ENCODE peak calls at places on chromosomes 5 and 9, in ten cellular contexts. G is CD8-positive, alpha-beta T cell; N is activated T-helper 1 cell treated with anti-CD3 and anti-CD28 coated beads, Interleukin-2, amount 50 U/mL, for 16 hours; R is erythroblast; C is amniotic stem cell; A is frontal cortex; T is T-helper 2 cell; U is fibroblast of the aortic adventitia; V is NCI-H1694; L is Calu3. K is an unnamed sample.

GRCh38 chr5:122478741-122479459 is 166.9 kb downstream of the SNCAIP start:
- DNase-seq in G (no peak), N (no peak), R (no peak), C (no peak), A (no peak), T (no peak), U (no peak), V (no peak), L (peak), K (no peak)

GRCh38 chr9:37200572-37201005 is 80.2 kb downstream of the ZCCHC7 start:
- DNase-seq in G (no peak), N (no peak), R (peak), C (no peak), A (no peak), T (no peak), U (peak), V (no peak), L (no peak), K (no peak)

GRCh38 chr5:176559683-176560082 is 10.5 kb downstream of the CDHR2 start:
- DNase-seq in G (no peak), N (no peak), R (no peak), C (no peak), A (no peak), T (no peak), U (no peak), V (no peak), L (no peak), K (no peak)

GRCh38 chr5:158466196-158466595 is 607.3 kb upstream of the CLINT1 start:
- DNase-seq in G (no peak), N (no peak), R (no peak), C (no peak), A (no peak), T (no peak), U (no peak), V (no peak), L (no peak), K (no peak)

GRCh38 chr5:17061973-17062470 is 125.9 kb upstream of the MYO10 start:
- DNase-seq in G (no peak), N (no peak), R (no peak), C (no peak), A (no peak), T (no peak), U (no peak), V (no peak), L (no peak), K (no peak)

GRCh38 chr5:157471709-157472108 is 11.7 kb downstream of the NIPAL4 start:
- DNase-seq in G (no peak), N (no peak), R (peak), C (no peak), A (no peak), T (no peak), U (peak), V (no peak), L (peak), K (no peak)

GRCh38 chr9:580652-581342 is 260.7 kb upstream of the DMRT1 start:
- DNase-seq in G (no peak), N (no peak), R (no peak), C (no peak), A (no peak), T (no peak), U (no peak), V (no peak), L (no peak), K (no peak)

GRCh38 chr5:178319541-178320041 is 87.0 kb upstream of the PHYKPL start:
- DNase-seq in G (no peak), N (no peak), R (no peak), C (no peak), A (no peak), T (no peak), U (no peak), V (no peak), L (no peak), K (no peak)

GRCh38 chr9:13437898-13438297 is 158.4 kb upstream of the MPDZ start:
- DNase-seq in G (no peak), N (no peak), R (no peak), C (no peak), A (no peak), T (no peak), U (no peak), V (no peak), L (no peak), K (no peak)

GRCh38 chr5:180021900-180022299 is 49.7 kb downstream of the RNF130 start:
- DNase-seq in G (no peak), N (no peak), R (no peak), C (no peak), A (no peak), T (no peak), U (no peak), V (no peak), L (no peak), K (no peak)

GRCh38 chr5:141867651-141868050 is 10.6 kb downstream of the PCDH1 start:
- DNase-seq in G (no peak), N (no peak), R (no peak), C (no peak), A (no peak), T (no peak), U (no peak), V (no peak), L (no peak), K (no peak)

GRCh38 chr9:9950813-9951212 is 662.0 kb downstream of the PTPRD start:
- DNase-seq in G (no peak), N (no peak), R (no peak), C (no peak), A (no peak), T (no peak), U (peak), V (no peak), L (no peak), K (no peak)

GRCh38 chr9:117643288-117643654 is 60.9 kb upstream of the TLR4 start:
- DNase-seq in G (no peak), N (no peak), R (no peak), C (no peak), A (no peak), T (no peak), U (no peak), V (no peak), L (no peak), K (no peak)

GRCh38 chr5:171595801-171596231 is 176.4 kb downstream of the FGF18 start:
- DNase-seq in G (no peak), N (no peak), R (no peak), C (no peak), A (no peak), T (no peak), U (peak), V (no peak), L (no peak), K (no peak)

GRCh38 chr5:177600458-177601018 is 606 bp downstream of the B4GALT7 start:
- DNase-seq in G (no peak), N (no peak), R (no peak), C (no peak), A (no peak), T (no peak), U (peak), V (no peak), L (no peak), K (no peak)

GRCh38 chr9:30197954-30198353 is 2186.5 kb upstream of the ACO1 start:
- DNase-seq in G (no peak), N (no peak), R (peak), C (no peak), A (no peak), T (no peak), U (no peak), V (no peak), L (no peak), K (no peak)

GRCh38 chr9:135669616-135670285 is 6.6 kb downstream of the LCN9 start:
- DNase-seq in G (no peak), N (no peak), R (no peak), C (no peak), A (no peak), T (no peak), U (no peak), V (no peak), L (no peak), K (no peak)

GRCh38 chr9:126423709-126424185 is 97.1 kb downstream of the MVB12B start:
- DNase-seq in G (no peak), N (no peak), R (no peak), C (no peak), A (no peak), T (no peak), U (no peak), V (no peak), L (no peak), K (no peak)

GRCh38 chr5:170501361-170501760 is 2.5 kb upstream of the KCNIP1 start:
- DNase-seq in G (no peak), N (no peak), R (no peak), C (no peak), A (no peak), T (no peak), U (no peak), V (no peak), L (no peak), K (no peak)

GRCh38 chr9:36328798-36329411 is 70.7 kb upstream of the GNE start:
- DNase-seq in G (peak), N (no peak), R (peak), C (peak), A (peak), T (no peak), U (peak), V (peak), L (no peak), K (peak)

GRCh38 chr5:109352475-109352874 is 57.3 kb downstream of the PJA2 start:
- DNase-seq in G (no peak), N (no peak), R (peak), C (no peak), A (no peak), T (no peak), U (no peak), V (no peak), L (no peak), K (no peak)

GRCh38 chr5:134517553-134517952 is 7.9 kb upstream of the JADE2 start:
- DNase-seq in G (no peak), N (no peak), R (no peak), C (no peak), A (no peak), T (no peak), U (no peak), V (no peak), L (no peak), K (no peak)

GRCh38 chr5:75335952-75336624 is 932 bp upstream of the HMGCR start:
- DNase-seq in G (peak), N (no peak), R (no peak), C (peak), A (peak), T (no peak), U (peak), V (peak), L (peak), K (no peak)

GRCh38 chr9:15724006-15724405 is 171.2 kb downstream of the CCDC171 start:
- DNase-seq in G (no peak), N (no peak), R (no peak), C (no peak), A (no peak), T (no peak), U (peak), V (no peak), L (no peak), K (no peak)

GRCh38 chr5:137192293-137192743 is 306.8 kb downstream of the SPOCK1 start:
- DNase-seq in G (no peak), N (no peak), R (no peak), C (no peak), A (no peak), T (no peak), U (no peak), V (no peak), L (no peak), K (no peak)

GRCh38 chr9:72949918-72950325 is 2.9 kb downstream of the ALDH1A1 start:
- DNase-seq in G (no peak), N (no peak), R (no peak), C (no peak), A (no peak), T (no peak), U (no peak), V (no peak), L (no peak), K (no peak)

GRCh38 chr5:176446884-176447537 is 1.2 kb upstream of the FAF2 start:
- DNase-seq in G (peak), N (no peak), R (peak), C (no peak), A (no peak), T (no peak), U (no peak), V (no peak), L (peak), K (no peak)

GRCh38 chr5:178542455-178542854 is 47.7 kb downstream of the COL23A1 start:
- DNase-seq in G (no peak), N (no peak), R (no peak), C (no peak), A (no peak), T (no peak), U (no peak), V (no peak), L (no peak), K (no peak)

GRCh38 chr9:108709922-108710321 is 145.9 kb downstream of the ACTL7B start:
- DNase-seq in G (no peak), N (no peak), R (no peak), C (no peak), A (no peak), T (no peak), U (no peak), V (no peak), L (no peak), K (no peak)

GRCh38 chr5:143243103-143243502 is 160.4 kb downstream of the NR3C1 start:
- DNase-seq in G (no peak), N (no peak), R (no peak), C (no peak), A (no peak), T (no peak), U (no peak), V (no peak), L (no peak), K (no peak)

K was measured in CD4-positive, alpha-beta T cell.